ENCODE peak calls at places on chromosomes 16 and 17, in six cellular contexts. D is astrocyte of the cerebellum; J is CD8-positive, alpha-beta memory T cell; L is left ventricle myocardium inferior; H is CD4-positive, alpha-beta memory T cell; P is tibial nerve. V is an unnamed sample.

GRCh38 chr17:72518810-72519597 is 398.2 kb downstream of the SOX9 start:
- DNase-seq in D (no peak), J (no peak), L (no peak), H (no peak), P (no peak), V (no peak)

GRCh38 chr17:6453279-6454024 is 9.2 kb downstream of the PIMREG start:
- DNase-seq in D (no peak), J (no peak), L (no peak), H (no peak), P (no peak), V (no peak)

GRCh38 chr17:57677301-57677700 is 67.8 kb downstream of the CCDC182 start:
- DNase-seq in D (no peak), J (no peak), L (no peak), H (no peak), P (no peak), V (no peak)

GRCh38 chr17:17902877-17903276 is 66.1 kb upstream of the SREBF1 start:
- DNase-seq in D (no peak), J (no peak), L (no peak), H (no peak), P (no peak), V (no peak)

GRCh38 chr17:74528491-74529199 is 2.6 kb downstream of the CD300LB start:
- DNase-seq in D (no peak), J (no peak), L (no peak), H (no peak), P (no peak), V (no peak)

GRCh38 chr17:67326440-67326839 is 39.9 kb downstream of the PSMD12 start:
- DNase-seq in D (no peak), J (no peak), L (no peak), H (no peak), P (no peak), V (no peak)

GRCh38 chr16:88957887-88958577 is 19.0 kb downstream of the CBFA2T3 start:
- DNase-seq in D (no peak), J (no peak), L (peak), H (no peak), P (no peak), V (peak)

GRCh38 chr16:67781548-67781921 is 24.8 kb downstream of the RANBP10 start:
- DNase-seq in D (no peak), J (no peak), L (no peak), H (no peak), P (no peak), V (peak)

GRCh38 chr16:87931504-87931903 is 4.8 kb downstream of the CA5A start:
- DNase-seq in D (peak), J (no peak), L (no peak), H (no peak), P (no peak), V (no peak)

GRCh38 chr17:59257101-59257500 is 36.8 kb downstream of the GDPD1 start:
- DNase-seq in D (no peak), J (no peak), L (no peak), H (no peak), P (no peak), V (no peak)

DNA sequence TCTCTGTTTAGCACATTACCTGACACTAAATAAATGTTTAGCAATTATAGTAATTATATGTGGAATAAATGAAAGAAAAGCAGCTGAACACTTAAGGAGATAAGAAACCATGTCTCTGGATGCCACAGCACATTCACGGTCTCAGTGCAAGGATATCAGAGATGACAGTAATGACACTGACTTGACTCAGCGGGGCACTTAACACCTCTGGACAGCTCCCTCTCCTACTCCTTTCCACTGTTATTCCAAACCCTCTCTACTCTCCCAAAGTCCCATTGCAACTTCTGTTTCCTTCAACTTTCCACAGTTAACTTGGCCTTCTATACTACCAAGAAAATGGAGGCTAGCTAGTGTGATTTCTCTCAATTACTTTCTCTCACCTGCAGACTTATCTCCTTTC is 93.0 kb upstream of the CORO6 start:
- DNase-seq in D (no peak), J (no peak), L (no peak), H (no peak), P (no peak), V (no peak)
- H3K4me3 ChIP-seq in D (no peak), J (no peak), L (no peak), H (no peak), P (no peak), V (no peak)

GRCh38 chr17:76492989-76493501 is 8.2 kb downstream of the RHBDF2 start:
- DNase-seq in D (peak), J (peak), L (peak), H (peak), P (no peak), V (no peak)

GRCh38 chr17:76490112-76490710 is 11.0 kb downstream of the RHBDF2 start:
- DNase-seq in D (no peak), J (no peak), L (no peak), H (peak), P (no peak), V (no peak)

GRCh38 chr17:76491271-76492184 is 9.7 kb downstream of the RHBDF2 start:
- DNase-seq in D (no peak), J (no peak), L (no peak), H (no peak), P (no peak), V (no peak)

GRCh38 chr17:76493505-76494167 is 7.6 kb downstream of the RHBDF2 start:
- DNase-seq in D (no peak), J (peak), L (no peak), H (peak), P (no peak), V (no peak)

DNA sequence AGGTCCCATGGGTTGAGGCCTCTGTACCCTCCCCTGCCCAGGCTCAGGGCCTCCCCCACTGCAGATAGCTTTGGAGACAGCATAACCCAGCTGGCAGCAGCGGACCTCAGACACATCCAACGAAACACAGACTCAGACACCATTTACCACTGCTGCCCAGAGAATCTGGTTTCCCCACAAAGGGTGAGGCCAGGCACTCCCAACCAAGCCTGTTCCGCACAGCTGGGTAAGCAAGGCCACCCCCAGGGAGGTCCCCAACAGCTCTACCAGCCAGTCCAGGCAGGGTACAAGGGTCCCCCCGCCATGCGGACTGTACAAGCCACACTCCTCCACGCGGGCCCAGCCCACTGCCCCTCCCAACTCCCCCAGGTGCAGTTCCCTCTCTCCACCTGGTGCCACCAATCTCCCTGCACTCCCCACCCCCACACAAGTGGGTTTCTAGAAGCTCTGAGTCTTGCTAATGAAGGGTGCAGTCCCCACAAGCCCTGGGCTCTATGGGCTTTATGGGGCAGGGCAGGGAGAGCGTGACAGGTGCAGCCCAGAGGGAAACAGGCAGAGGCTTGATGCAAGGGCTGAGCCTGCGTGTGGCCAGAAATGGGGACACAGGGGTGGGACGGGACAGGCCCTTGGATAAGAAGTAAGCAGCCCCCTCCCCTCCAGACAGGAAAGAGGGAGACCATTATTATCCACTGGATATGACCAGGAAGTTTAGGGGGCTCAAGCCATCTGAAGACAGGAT is 8.8 kb downstream of the RHBDF2 start:
- DNase-seq in D (no peak), J (no peak), L (no peak), H (peak), P (no peak), V (no peak)
- H3K4me3 ChIP-seq in D (no peak), J (peak), L (peak), H (no peak), P (no peak), V (no peak)

DNA sequence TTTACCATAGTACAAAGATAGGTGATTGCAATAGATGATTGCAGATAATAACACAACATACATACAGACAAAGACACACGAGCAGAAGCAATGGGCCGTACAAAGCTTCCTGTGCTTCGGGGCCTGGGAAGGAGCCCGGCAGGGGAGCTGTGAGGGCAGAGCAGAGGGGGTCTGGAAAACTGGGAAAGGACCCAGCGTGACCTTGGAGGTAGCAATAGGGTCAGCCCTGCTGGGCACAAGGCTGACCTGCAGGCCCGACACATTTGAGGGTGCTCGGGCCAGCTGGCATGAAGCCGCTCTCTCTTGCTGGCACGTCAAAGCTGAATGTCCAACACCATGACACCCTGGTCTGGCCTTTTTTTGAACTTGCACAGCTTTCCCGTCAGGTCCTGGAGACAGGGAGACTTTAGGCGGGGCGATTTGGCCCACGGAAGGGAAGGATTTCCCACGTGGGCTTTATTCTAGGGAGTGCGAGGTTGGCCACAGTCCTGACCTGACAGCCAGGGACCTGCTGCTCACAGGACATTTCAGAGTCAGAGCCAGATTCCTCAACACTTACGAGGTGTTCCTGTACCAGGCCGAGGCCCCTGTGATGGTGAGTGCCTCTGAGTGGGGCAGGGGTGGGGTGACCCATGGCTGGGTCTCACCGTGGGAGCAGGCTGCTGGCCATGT is 83.2 kb downstream of the NTN1 start:
- DNase-seq in D (no peak), J (no peak), L (peak), H (no peak), P (no peak), V (no peak)
- H3K4me3 ChIP-seq in D (no peak), J (no peak), L (peak), H (no peak), P (no peak), V (no peak)

DNA sequence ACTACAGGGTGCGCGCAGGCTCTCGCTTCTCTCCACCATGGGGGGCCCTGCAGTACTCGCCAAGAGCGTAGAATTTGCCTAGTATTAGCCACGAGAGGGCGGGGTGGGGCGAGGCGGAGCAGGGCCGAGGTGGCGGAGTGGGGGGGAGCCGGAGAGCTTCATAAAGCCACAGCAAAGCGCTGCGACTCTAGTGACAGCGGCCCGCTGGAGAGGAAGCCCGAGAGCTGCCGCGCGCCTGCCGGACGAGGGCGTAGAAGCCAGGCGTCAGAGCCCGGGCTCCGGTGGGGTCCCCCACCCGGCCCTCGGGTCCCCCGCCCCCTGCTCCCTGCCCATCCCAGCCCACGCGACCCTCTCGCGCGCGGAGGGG is at the start of gene TBX21:
- DNase-seq in D (no peak), J (peak), L (peak), H (peak), P (peak), V (peak)
- H3K4me3 ChIP-seq in D (peak), J (peak), L (peak), H (peak), P (peak), V (peak)

GRCh38 chr16:81671738-81672597 is 107.1 kb upstream of the PLCG2 start:
- DNase-seq in D (no peak), J (no peak), L (no peak), H (no peak), P (no peak), V (no peak)

GRCh38 chr16:81668243-81669097 is 110.6 kb upstream of the PLCG2 start:
- DNase-seq in D (no peak), J (no peak), L (no peak), H (no peak), P (no peak), V (no peak)

GRCh38 chr16:81666102-81666501 is 113.0 kb upstream of the PLCG2 start:
- DNase-seq in D (no peak), J (no peak), L (no peak), H (no peak), P (no peak), V (no peak)

GRCh38 chr16:81673432-81673831 is 105.7 kb upstream of the PLCG2 start:
- DNase-seq in D (no peak), J (no peak), L (no peak), H (no peak), P (no peak), V (no peak)

DNA sequence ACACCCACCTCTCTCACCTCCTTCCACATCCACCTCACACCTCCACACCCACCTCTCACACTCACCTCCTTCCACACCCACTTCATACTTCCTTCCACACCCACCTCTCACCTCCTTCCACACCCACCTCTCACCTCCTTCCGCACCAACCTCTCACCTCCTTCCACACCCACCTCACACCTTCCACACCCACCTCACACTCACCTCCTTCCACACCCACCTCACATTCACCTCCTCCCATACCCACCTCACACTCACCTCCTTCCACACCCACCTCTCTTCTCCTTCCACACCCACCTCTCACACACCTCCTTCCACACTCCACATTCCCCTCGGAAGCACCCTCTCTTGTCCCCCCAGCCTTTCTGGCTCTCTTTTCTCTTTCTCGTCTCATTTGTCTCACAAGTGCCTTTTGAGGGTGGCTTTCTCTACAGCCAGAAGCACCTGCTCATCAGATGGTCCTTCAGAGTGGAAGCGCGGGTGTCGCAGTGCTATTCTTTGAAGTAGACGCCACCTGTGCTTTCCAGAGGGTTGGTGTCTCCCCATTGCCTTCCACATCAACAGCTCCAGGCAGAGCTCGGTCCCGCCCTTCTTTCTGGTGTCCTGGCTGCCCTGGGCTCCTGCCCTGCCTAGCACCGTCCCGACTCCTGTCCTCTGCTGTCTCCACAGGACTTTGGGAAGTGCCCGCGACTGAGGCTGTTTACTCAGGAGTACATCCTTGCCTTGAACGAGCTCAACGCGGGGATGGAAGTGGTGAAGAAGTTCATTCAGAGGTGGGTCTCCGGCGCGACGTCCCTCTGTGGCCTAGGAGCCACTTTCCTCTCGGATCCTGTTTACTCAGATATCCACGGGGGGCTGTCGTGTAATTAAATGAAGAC is 109.4 kb upstream of the PLCG2 start:
- DNase-seq in D (no peak), J (no peak), L (no peak), H (no peak), P (no peak), V (no peak)
- H3K4me3 ChIP-seq in D (no peak), J (no peak), L (no peak), H (no peak), P (no peak), V (no peak)

GRCh38 chr17:14067347-14067746 is 2.0 kb upstream of the COX10 start:
- DNase-seq in D (no peak), J (no peak), L (no peak), H (no peak), P (no peak), V (no peak)
- H3K4me3 ChIP-seq in D (no peak), J (no peak), L (no peak), H (no peak), P (no peak), V (no peak)

GRCh38 chr16:66306366-66307150 is 59.9 kb upstream of the CDH5 start:
- DNase-seq in D (no peak), J (no peak), L (no peak), H (no peak), P (no peak), V (no peak)

GRCh38 chr16:66308096-66308495 is 58.4 kb upstream of the CDH5 start:
- DNase-seq in D (no peak), J (no peak), L (no peak), H (no peak), P (no peak), V (no peak)

GRCh38 chr16:66300501-66300900 is 66.0 kb upstream of the CDH5 start:
- DNase-seq in D (no peak), J (no peak), L (no peak), H (no peak), P (no peak), V (no peak)

GRCh38 chr16:66304961-66305360 is 61.5 kb upstream of the CDH5 start:
- DNase-seq in D (no peak), J (no peak), L (no peak), H (no peak), P (no peak), V (no peak)

DNA sequence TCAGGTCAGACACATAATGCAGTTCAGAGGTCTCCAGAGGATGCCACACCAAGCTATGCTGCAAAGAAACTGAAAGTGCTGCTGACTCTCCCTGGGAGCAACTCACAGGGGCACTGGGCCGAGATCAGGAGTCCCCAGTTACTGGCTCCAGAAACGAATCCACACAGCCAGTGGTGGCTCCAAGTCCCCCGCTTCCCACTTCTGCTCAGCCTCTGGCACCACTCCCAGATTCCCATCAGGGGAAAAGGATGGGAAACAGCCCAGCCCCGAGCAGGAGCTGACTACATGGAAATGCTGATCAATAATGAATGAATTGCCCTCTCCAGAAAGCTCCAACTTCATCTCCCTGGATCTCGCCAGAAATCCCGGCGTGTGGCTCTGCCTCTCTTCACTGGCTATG is 62.3 kb upstream of the CDH5 start:
- DNase-seq in D (no peak), J (no peak), L (no peak), H (no peak), P (no peak), V (no peak)
- H3K4me3 ChIP-seq in D (no peak), J (no peak), L (no peak), H (no peak), P (no peak), V (no peak)

DNA sequence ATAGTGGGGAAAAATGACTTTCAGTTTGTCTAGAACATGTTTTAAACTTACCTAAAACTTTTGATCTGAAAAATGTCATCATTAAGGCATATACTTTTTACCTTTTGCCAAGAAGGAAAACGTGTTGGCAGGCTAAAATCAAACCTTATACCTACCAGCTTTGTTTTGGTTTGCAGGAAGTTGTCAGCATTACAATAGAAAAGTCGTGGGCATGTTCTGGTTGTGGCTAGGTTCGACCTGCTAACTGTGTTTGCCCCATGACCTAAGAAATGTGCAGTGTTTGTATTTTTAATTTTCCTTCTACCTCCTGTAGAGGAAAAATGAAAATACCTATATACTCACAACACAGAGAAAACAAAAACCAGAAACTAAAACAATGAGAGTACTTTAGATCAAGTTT is 13.0 kb downstream of the SKAP1 start:
- DNase-seq in D (no peak), J (no peak), L (no peak), H (no peak), P (no peak), V (no peak)
- H3K4me3 ChIP-seq in D (no peak), J (no peak), L (no peak), H (no peak), P (no peak), V (no peak)